ENCODE peak calls at places on chromosomes 11 and 22, in five cellular contexts. One of them, this sample, is unnamed.

GRCh38 chr11:36308577-36308976 is 12.5 kb downstream of the PRR5L start:
- DNase-seq in endothelial cell of umbilical vein: no peak
- DNase-seq in K562: no peak
- DNase-seq in H1: no peak
- DNase-seq in HepG2: no peak
- DNase-seq in this sample: no peak

GRCh38 chr22:49189871-49190270 is 637.8 kb downstream of the BRD1 start:
- DNase-seq in endothelial cell of umbilical vein: no peak
- DNase-seq in K562: no peak
- DNase-seq in H1: no peak
- DNase-seq in HepG2: no peak
- DNase-seq in this sample: no peak

GRCh38 chr11:75328426-75329277 is 22.8 kb downstream of the ARRB1 start:
- DNase-seq in endothelial cell of umbilical vein: peak; percentile 84
- DNase-seq in K562: peak; percentile 73
- DNase-seq in H1: peak; percentile 65
- DNase-seq in HepG2: peak; percentile 78
- DNase-seq in this sample: peak; percentile 85

GRCh38 chr11:109249597-109249996 is 172.4 kb upstream of the C11orf87 start:
- DNase-seq in endothelial cell of umbilical vein: no peak
- DNase-seq in K562: no peak
- DNase-seq in H1: no peak
- DNase-seq in HepG2: no peak
- DNase-seq in this sample: no peak

GRCh38 chr11:94662065-94662779 is 95.1 kb downstream of the PIWIL4 start:
- DNase-seq in endothelial cell of umbilical vein: no peak
- DNase-seq in K562: no peak
- DNase-seq in H1: no peak
- DNase-seq in HepG2: no peak
- DNase-seq in this sample: no peak

GRCh38 chr11:65219930-65220213 is 38.1 kb downstream of the CAPN1 start:
- DNase-seq in endothelial cell of umbilical vein: no peak
- DNase-seq in K562: no peak
- DNase-seq in H1: no peak
- DNase-seq in HepG2: no peak
- DNase-seq in this sample: no peak

GRCh38 chr11:129768356-129768755 is 47.3 kb upstream of the TMEM45B start:
- DNase-seq in endothelial cell of umbilical vein: no peak
- DNase-seq in K562: no peak
- DNase-seq in H1: no peak
- DNase-seq in HepG2: peak; percentile 32
- DNase-seq in this sample: no peak

GRCh38 chr22:31217890-31218287 is 5.8 kb downstream of the LIMK2 start:
- DNase-seq in endothelial cell of umbilical vein: no peak
- DNase-seq in K562: no peak
- DNase-seq in H1: no peak
- DNase-seq in HepG2: no peak
- DNase-seq in this sample: no peak

GRCh38 chr11:104694259-104695070 is 203.8 kb downstream of the CASP12 start:
- DNase-seq in endothelial cell of umbilical vein: peak; percentile 82
- DNase-seq in K562: no peak
- DNase-seq in H1: no peak
- DNase-seq in HepG2: no peak
- DNase-seq in this sample: no peak

GRCh38 chr11:37371346-37371970 is 773.4 kb upstream of the RAG2 start:
- DNase-seq in endothelial cell of umbilical vein: no peak
- DNase-seq in K562: no peak
- DNase-seq in H1: no peak
- DNase-seq in HepG2: no peak
- DNase-seq in this sample: no peak

GRCh38 chr11:38131535-38131934 is 1533.5 kb upstream of the RAG2 start:
- DNase-seq in endothelial cell of umbilical vein: no peak
- DNase-seq in K562: no peak
- DNase-seq in H1: no peak
- DNase-seq in HepG2: no peak
- DNase-seq in this sample: no peak

GRCh38 chr22:29617922-29618629 is 14.6 kb downstream of the NF2 start:
- DNase-seq in endothelial cell of umbilical vein: no peak
- DNase-seq in K562: no peak
- DNase-seq in H1: no peak
- DNase-seq in HepG2: no peak
- DNase-seq in this sample: no peak

GRCh38 chr11:17571431-17572358 is 24.6 kb downstream of the OTOG start:
- DNase-seq in endothelial cell of umbilical vein: no peak
- DNase-seq in K562: no peak
- DNase-seq in H1: peak; percentile 31
- DNase-seq in HepG2: no peak
- DNase-seq in this sample: no peak

GRCh38 chr11:91199866-91200265 is 977.0 kb upstream of the CHORDC1 start:
- DNase-seq in endothelial cell of umbilical vein: no peak
- DNase-seq in K562: no peak
- DNase-seq in H1: no peak
- DNase-seq in HepG2: no peak
- DNase-seq in this sample: no peak

DNA sequence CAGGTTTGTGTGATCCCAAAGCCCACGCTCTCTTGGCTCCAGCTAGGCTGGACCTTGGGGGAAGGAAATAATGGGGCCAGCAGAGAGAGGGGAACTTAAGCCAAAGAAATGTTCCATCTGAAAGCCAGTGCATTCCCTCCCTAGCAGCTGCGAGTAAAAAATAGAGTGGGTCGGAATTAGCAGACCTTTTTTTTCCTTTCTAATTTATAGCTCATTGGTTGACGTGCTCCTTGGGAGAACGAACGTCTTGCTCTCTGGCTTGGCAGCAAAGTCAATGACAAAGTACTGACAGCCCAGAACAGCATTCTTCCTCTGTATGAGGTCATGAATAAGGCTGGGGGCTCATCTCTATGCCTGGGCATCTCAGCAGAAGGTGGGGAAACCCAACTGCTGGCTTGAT is 65.0 kb downstream of the SEZ6L start:
- DNase-seq in endothelial cell of umbilical vein: no peak
- DNase-seq in K562: no peak
- DNase-seq in H1: no peak
- DNase-seq in HepG2: no peak
- DNase-seq in this sample: no peak
- TF ChIP-seq JUN in endothelial cell of umbilical vein: no peak
- TF ChIP-seq JUN in K562: no peak
- TF ChIP-seq JUN in H1: no peak
- TF ChIP-seq JUN in HepG2: no peak
- TF ChIP-seq JUN in this sample: no peak

DNA sequence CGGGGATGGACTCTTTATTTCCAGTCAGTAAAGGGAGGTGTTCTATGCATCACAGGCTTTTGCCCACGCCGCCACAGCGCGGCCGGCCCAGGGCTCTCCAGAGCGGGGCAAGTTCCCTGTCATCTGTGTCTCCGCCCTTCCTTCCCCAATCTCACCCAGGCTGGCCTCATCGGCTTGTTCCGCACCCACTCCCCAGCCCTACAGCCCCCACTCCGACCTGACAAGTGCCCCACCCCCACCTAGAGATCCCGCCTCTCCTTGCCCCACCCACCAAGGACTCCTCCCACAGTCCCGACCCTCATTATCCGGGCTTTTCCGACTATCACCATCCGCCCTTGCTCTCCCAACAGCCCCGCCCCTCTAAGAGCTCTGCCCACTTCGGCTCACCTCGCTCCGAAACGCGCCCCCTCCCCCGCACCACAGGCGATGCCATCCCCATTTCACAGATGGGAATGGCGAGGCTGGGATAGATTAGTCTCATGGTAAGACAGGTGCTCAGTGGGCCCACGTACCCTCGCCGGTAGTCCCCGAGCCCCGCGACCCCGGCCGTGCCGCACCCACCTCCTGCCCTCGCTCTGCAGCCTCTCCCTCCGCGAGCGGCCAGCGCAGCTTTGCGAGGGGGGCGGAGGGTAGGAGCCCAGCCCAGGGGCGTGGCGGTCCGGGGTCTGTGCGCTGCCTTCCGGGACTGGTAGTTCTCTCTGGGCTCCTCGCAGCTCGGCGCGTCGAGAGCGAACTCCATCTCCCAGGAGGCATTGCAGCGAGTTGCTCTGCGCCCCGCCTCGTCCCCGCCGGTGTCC is at the start of gene KCTD21:
- DNase-seq in endothelial cell of umbilical vein: peak; percentile 98
- DNase-seq in K562: peak; percentile 98
- DNase-seq in H1: peak; percentile 95
- DNase-seq in HepG2: peak; percentile 92
- DNase-seq in this sample: peak; percentile 97
- TF ChIP-seq POLR2A in endothelial cell of umbilical vein: peak; percentile 90
- TF ChIP-seq POLR2A in K562: peak; percentile 62
- TF ChIP-seq POLR2A in H1: no peak
- TF ChIP-seq POLR2A in HepG2: peak; percentile 85
- TF ChIP-seq POLR2A in this sample: peak; percentile 76

GRCh38 chr11:62716206-62716605 is 8.7 kb downstream of the GNG3 start:
- DNase-seq in endothelial cell of umbilical vein: no peak
- DNase-seq in K562: no peak
- DNase-seq in H1: no peak
- DNase-seq in HepG2: no peak
- DNase-seq in this sample: no peak

GRCh38 chr11:62715150-62716130 is 8.0 kb downstream of the GNG3 start:
- DNase-seq in endothelial cell of umbilical vein: no peak
- DNase-seq in K562: no peak
- DNase-seq in H1: no peak
- DNase-seq in HepG2: no peak
- DNase-seq in this sample: no peak

GRCh38 chr11:62712861-62713260 is 5.4 kb downstream of the GNG3 start:
- DNase-seq in endothelial cell of umbilical vein: no peak
- DNase-seq in K562: no peak
- DNase-seq in H1: no peak
- DNase-seq in HepG2: no peak
- DNase-seq in this sample: no peak

GRCh38 chr11:62712413-62712812 is 4.9 kb downstream of the GNG3 start:
- DNase-seq in endothelial cell of umbilical vein: no peak
- DNase-seq in K562: no peak
- DNase-seq in H1: no peak
- DNase-seq in HepG2: no peak
- DNase-seq in this sample: no peak

GRCh38 chr11:62713343-62713742 is 5.9 kb downstream of the GNG3 start:
- DNase-seq in endothelial cell of umbilical vein: no peak
- DNase-seq in K562: peak; percentile 67
- DNase-seq in H1: no peak
- DNase-seq in HepG2: no peak
- DNase-seq in this sample: peak; percentile 58
- TF ChIP-seq JUN in endothelial cell of umbilical vein: no peak
- TF ChIP-seq JUN in K562: no peak
- TF ChIP-seq JUN in H1: no peak
- TF ChIP-seq JUN in HepG2: no peak
- TF ChIP-seq JUN in this sample: no peak

GRCh38 chr11:69081180-69081579 is 32.4 kb downstream of the TPCN2 start:
- DNase-seq in endothelial cell of umbilical vein: no peak
- DNase-seq in K562: no peak
- DNase-seq in H1: no peak
- DNase-seq in HepG2: no peak
- DNase-seq in this sample: no peak

GRCh38 chr11:69079891-69080290 is 31.2 kb downstream of the TPCN2 start:
- DNase-seq in endothelial cell of umbilical vein: no peak
- DNase-seq in K562: no peak
- DNase-seq in H1: no peak
- DNase-seq in HepG2: no peak
- DNase-seq in this sample: no peak

GRCh38 chr11:69078508-69078907 is 29.8 kb downstream of the TPCN2 start:
- DNase-seq in endothelial cell of umbilical vein: no peak
- DNase-seq in K562: no peak
- DNase-seq in H1: no peak
- DNase-seq in HepG2: no peak
- DNase-seq in this sample: no peak

GRCh38 chr11:69078930-69079607 is 30.3 kb downstream of the TPCN2 start:
- DNase-seq in endothelial cell of umbilical vein: no peak
- DNase-seq in K562: no peak
- DNase-seq in H1: no peak
- DNase-seq in HepG2: no peak
- DNase-seq in this sample: no peak

DNA sequence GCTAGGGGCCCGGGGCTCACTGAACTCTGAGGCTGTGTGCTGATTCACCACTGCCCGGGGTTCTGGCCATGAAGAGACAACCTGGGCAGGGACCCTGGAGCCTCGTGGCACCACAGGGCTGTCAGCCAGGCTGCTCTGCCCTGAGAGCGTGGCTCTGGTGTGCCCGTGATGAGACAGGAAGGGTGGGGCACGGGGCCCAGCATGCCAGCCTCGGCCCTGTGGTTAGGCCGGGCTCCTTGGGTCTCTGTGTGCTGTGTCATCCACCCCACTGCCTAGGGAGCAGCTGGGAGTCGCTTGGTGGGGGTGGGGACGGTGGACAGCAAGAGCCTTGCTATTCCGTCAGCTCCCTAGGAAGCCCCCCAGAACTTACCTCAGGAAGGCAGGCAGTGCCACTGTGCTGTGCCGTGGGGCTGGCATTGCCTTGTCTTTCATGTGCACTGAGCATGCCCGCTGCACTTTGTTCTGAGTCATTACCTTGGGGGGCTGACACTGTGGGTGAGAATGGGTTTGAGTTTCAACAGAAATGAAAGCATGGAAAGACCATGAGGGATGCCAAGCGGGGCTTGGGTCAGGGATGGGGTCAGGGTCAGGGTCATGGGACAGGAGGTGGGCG is 31.7 kb downstream of the TPCN2 start:
- DNase-seq in endothelial cell of umbilical vein: no peak
- DNase-seq in K562: no peak
- DNase-seq in H1: no peak
- DNase-seq in HepG2: no peak
- DNase-seq in this sample: no peak
- TF ChIP-seq POLR2A in endothelial cell of umbilical vein: no peak
- TF ChIP-seq POLR2A in K562: no peak
- TF ChIP-seq POLR2A in H1: no peak
- TF ChIP-seq POLR2A in HepG2: no peak
- TF ChIP-seq POLR2A in this sample: no peak

GRCh38 chr11:34356918-34357645 is 728 bp downstream of the ABTB2 start:
- DNase-seq in endothelial cell of umbilical vein: peak; percentile 52
- DNase-seq in K562: peak; percentile 21
- DNase-seq in H1: peak; percentile 81
- DNase-seq in HepG2: no peak
- DNase-seq in this sample: no peak
- TF ChIP-seq JUN in endothelial cell of umbilical vein: no peak
- TF ChIP-seq JUN in K562: no peak
- TF ChIP-seq JUN in H1: no peak
- TF ChIP-seq JUN in HepG2: peak; percentile 27
- TF ChIP-seq JUN in this sample: no peak